ENCODE peak calls at places on chromosomes 1 and 21, in nine cellular contexts. F is mesenchymal stem cell; U is lower lobe of right lung; N is tibial nerve; B is body of pancreas; V is IMR-90; E is fibroblast of lung; G is adipocyte; Z is CD4-positive, alpha-beta memory T cell. T is an unnamed sample.
A peak's percentile ranks its signal among the peaks of the same experiment; 100 is the strongest.

GRCh38 chr1:230310381-230311163 is 115.6 kb downstream of the PGBD5 start:
- DNase-seq in F (peak; percentile 71), G (peak; percentile 89), Z (peak; percentile 51), B (peak; percentile 81), V (peak; percentile 68), E (peak; percentile 50), U (peak; percentile 83), N (peak; percentile 64), T (peak; percentile 31)

GRCh38 chr1:33219886-33220661 is 36.2 kb upstream of the ZNF362 start:
- DNase-seq in F (peak; percentile 39), V (peak; percentile 45), E (peak; percentile 62), B (no peak), Z (no peak), G (peak; percentile 75), N (no peak), U (no peak), T (no peak)

GRCh38 chr21:46111857-46112730 is 14.2 kb downstream of the COL6A2 start:
- DNase-seq in F (no peak), Z (no peak), N (peak; percentile 9), E (no peak), B (peak; percentile 11), G (no peak), U (peak; percentile 42), V (no peak), T (peak; percentile 1)

GRCh38 chr1:178819123-178819522 is 51.8 kb downstream of the ANGPTL1 start:
- DNase-seq in E (peak; percentile 23), B (no peak), N (no peak), V (peak; percentile 15), Z (no peak), F (no peak), U (no peak), G (no peak), T (no peak)

GRCh38 chr1:244297087-244297486 is 154.6 kb downstream of the ADSS2 start:
- DNase-seq in Z (no peak), U (no peak), E (no peak), N (no peak), F (no peak), B (no peak), V (no peak), G (no peak), T (no peak)

GRCh38 chr1:79760521-79760920 is 754.0 kb upstream of the ADGRL4 start:
- DNase-seq in U (no peak), V (no peak), B (no peak), N (no peak), E (no peak), G (peak; percentile 16), Z (no peak), F (no peak), T (no peak)

GRCh38 chr1:54477153-54477561 is 70.9 kb upstream of the ACOT11 start:
- DNase-seq in G (no peak), F (no peak), E (no peak), N (no peak), V (no peak), U (no peak), B (no peak), Z (no peak), T (no peak)

GRCh38 chr1:38784452-38785284 is 74.9 kb downstream of the RRAGC start:
- DNase-seq in V (no peak), F (no peak), E (peak; percentile 3), G (no peak), U (no peak), N (no peak), Z (no peak), B (no peak), T (no peak)

GRCh38 chr1:174692313-174692712 is 244.5 kb downstream of the GPR52 start:
- DNase-seq in U (no peak), V (peak; percentile 68), N (no peak), Z (no peak), F (peak; percentile 48), B (no peak), G (peak; percentile 40), E (peak; percentile 55), T (no peak)

GRCh38 chr1:93581917-93582850 is 99.5 kb downstream of the BCAR3 start:
- DNase-seq in V (no peak), N (no peak), G (no peak), Z (no peak), U (no peak), B (no peak), E (no peak), F (no peak), T (no peak)

GRCh38 chr21:39153842-39154241 is 29.4 kb downstream of the PSMG1 start:
- DNase-seq in F (no peak), N (no peak), V (no peak), Z (no peak), E (no peak), B (no peak), G (no peak), U (no peak), T (no peak)

GRCh38 chr1:11383553-11384169 is 95.3 kb upstream of the DISP3 start:
- DNase-seq in U (no peak), E (peak; percentile 6), F (no peak), N (no peak), B (no peak), Z (no peak), V (no peak), G (no peak), T (no peak)

GRCh38 chr1:7589774-7590425 is 181.2 kb upstream of the VAMP3 start:
- DNase-seq in B (no peak), Z (no peak), G (no peak), F (no peak), U (peak; percentile 28), N (no peak), E (peak; percentile 9), V (peak; percentile 11), T (no peak)

GRCh38 chr1:194174528-194174927 is 988.1 kb upstream of the B3GALT2 start:
- DNase-seq in G (no peak), U (no peak), F (no peak), V (no peak), N (no peak), E (no peak), Z (no peak), B (no peak), T (no peak)

GRCh38 chr1:189429610-189430009 is 1048.1 kb downstream of the BRINP3 start:
- DNase-seq in F (peak; percentile 1), B (no peak), G (peak; percentile 59), N (no peak), U (no peak), E (peak; percentile 24), V (peak; percentile 52), Z (no peak), T (no peak)

GRCh38 chr21:42118901-42119300 is 47.8 kb downstream of the UMODL1 start:
- DNase-seq in Z (no peak), B (no peak), G (no peak), U (no peak), V (peak; percentile 48), E (peak; percentile 11), F (no peak), N (no peak), T (no peak)

DNA sequence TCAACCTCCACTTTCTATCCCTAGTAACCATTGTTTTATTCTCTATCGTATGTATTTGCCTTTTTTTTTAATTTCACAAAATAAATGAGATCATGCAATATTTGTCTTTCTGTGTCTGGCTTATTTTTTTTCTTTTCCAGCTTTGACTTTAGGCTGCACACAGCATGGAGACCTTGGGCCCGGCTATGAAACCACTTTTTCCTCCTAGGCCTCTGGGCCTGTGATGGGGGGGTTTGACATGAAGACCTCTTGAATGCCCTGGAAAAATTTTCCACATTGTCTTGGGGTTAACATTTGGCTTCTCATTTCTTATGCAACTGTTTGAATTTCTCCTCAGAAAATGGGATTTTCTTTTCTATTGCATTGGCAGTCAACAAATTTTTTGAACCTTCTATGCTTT is 100.2 kb upstream of the BTG3 start:
- DNase-seq in V (no peak), Z (no peak), F (no peak), B (no peak), E (no peak), G (no peak), U (no peak), N (no peak), T (no peak)
- H3K9me3 ChIP-seq in V (no peaks in the 10 kb centered on the region), Z (no peaks in the 10 kb centered on the region), F (no peaks in the 10 kb centered on the region), B (no peaks in the 10 kb centered on the region), E (no peaks in the 10 kb centered on the region), G (no peaks in the 10 kb centered on the region), U (no peaks in the 10 kb centered on the region), N (no peaks in the 10 kb centered on the region), T (no peaks in the 10 kb centered on the region)

GRCh38 chr1:160338580-160338979 is 4.5 kb downstream of the COPA start:
- DNase-seq in F (no peak), N (no peak), E (no peak), V (no peak), Z (no peak), G (no peak), B (no peak), U (no peak), T (no peak)

GRCh38 chr1:160340146-160340545 is 2.9 kb downstream of the COPA start:
- DNase-seq in V (no peak), G (no peak), E (no peak), B (no peak), U (no peak), Z (no peak), N (no peak), F (no peak), T (no peak)

GRCh38 chr1:160342953-160343869 is at the start of the genes COPA and NCSTN:
- DNase-seq in U (peak; percentile 95), E (peak; percentile 95), F (peak; percentile 98), B (peak; percentile 92), N (peak; percentile 83), V (peak; percentile 97), G (peak; percentile 99), Z (peak; percentile 89), T (peak; percentile 82)

GRCh38 chr1:160342520-160342919 is 530 bp downstream of the COPA start:
- DNase-seq in F (peak; percentile 40), E (peak; percentile 13), Z (no peak), V (no peak), G (no peak), B (no peak), U (no peak), N (no peak), T (no peak)

GRCh38 chr1:160340866-160341265 is 2.2 kb downstream of the COPA start:
- DNase-seq in N (no peak), E (no peak), V (no peak), U (no peak), F (no peak), G (peak; percentile 6), Z (no peak), B (no peak), T (no peak)
- H3K36me3 ChIP-seq in N (peaks cover 8% of the 10 kb centered on the region), E (peaks cover 12% of the 10 kb centered on the region), V (peaks cover 19% of the 10 kb centered on the region), U (peaks cover 52% of the 10 kb centered on the region), F (peaks cover 6% of the 10 kb centered on the region), G (peaks cover 54% of the 10 kb centered on the region), Z (peaks cover 26% of the 10 kb centered on the region), B (no peaks in the 10 kb centered on the region), T (peaks cover 26% of the 10 kb centered on the region)

DNA sequence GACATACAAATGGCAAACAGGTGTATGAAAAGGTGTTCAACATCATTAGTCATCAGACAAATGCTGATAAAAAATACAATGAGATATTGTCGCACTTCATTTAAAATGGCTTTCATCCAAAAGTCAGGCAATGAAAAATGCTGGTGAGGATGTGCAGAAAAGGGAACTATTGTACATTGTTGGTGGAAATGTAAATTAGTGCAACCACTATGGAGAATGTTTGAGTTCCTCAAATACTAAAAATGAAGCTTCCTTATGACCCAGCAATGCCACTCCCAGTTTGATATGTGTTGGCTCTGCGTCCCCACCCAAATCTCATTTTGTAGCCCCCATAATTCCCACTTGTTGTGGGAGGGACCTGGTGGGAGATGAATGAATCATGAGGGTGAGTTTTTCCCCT is 309.7 kb upstream of the ZRANB2 start:
- DNase-seq in Z (no peak), E (no peak), B (no peak), F (no peak), U (no peak), G (no peak), N (no peak), V (no peak), T (no peak)
- H3K9me3 ChIP-seq in Z (no peaks in the 10 kb centered on the region), E (no peaks in the 10 kb centered on the region), B (no peaks in the 10 kb centered on the region), F (peaks cover 32% of the 10 kb centered on the region), U (peaks cover 13% of the 10 kb centered on the region), G (peaks cover 21% of the 10 kb centered on the region), N (no peaks in the 10 kb centered on the region), V (no peaks in the 10 kb centered on the region), T (peaks cover 8% of the 10 kb centered on the region)

GRCh38 chr1:114448370-114448769 is 62.6 kb downstream of the TRIM33 start:
- DNase-seq in Z (no peak), N (no peak), U (no peak), B (no peak), E (no peak), V (no peak), F (no peak), G (no peak), T (no peak)
- H3K36me3 ChIP-seq in Z (no peaks in the 10 kb centered on the region), N (no peaks in the 10 kb centered on the region), U (peaks cover 34% of the 10 kb centered on the region), B (peaks cover 4% of the 10 kb centered on the region), E (no peaks in the 10 kb centered on the region), V (peaks cover 8% of the 10 kb centered on the region), F (peaks cover 13% of the 10 kb centered on the region), G (peaks cover 22% of the 10 kb centered on the region), T (peaks cover 4% of the 10 kb centered on the region)